ENCODE peak calls at places on chromosomes 13 and 19, in seven cellular contexts. P, A, X, Y, Z, F and W are unnamed samples.

GRCh38 chr19:289651-290538 is 1.3 kb downstream of the PLPP2 start:
- DNase-seq in P (no peak), A (no peak), X (peak; percentile 82), Y (peak; percentile 67), Z (no peak), F (peak; percentile 35), W (peak; percentile 20)

GRCh38 chr13:76389321-76389720 is 496.9 kb downstream of the KCTD12 start:
- DNase-seq in P (no peak), A (no peak), X (no peak), Y (no peak), Z (no peak), F (no peak), W (no peak)

GRCh38 chr19:56348289-56348877 is 33.7 kb upstream of the ZSCAN5A start:
- DNase-seq in P (peak; percentile 8), A (no peak), X (peak; percentile 20), Y (peak; percentile 25), Z (peak; percentile 45), F (peak; percentile 6), W (no peak)

GRCh38 chr19:41302624-41303351 is 7.2 kb upstream of the CCDC97 start:
- DNase-seq in P (no peak), A (no peak), X (no peak), Y (no peak), Z (no peak), F (no peak), W (no peak)

GRCh38 chr19:9431475-9431874 is 3.9 kb downstream of the ZNF266 start:
- DNase-seq in P (peak; percentile 30), A (no peak), X (peak; percentile 8), Y (peak; percentile 68), Z (peak; percentile 56), F (no peak), W (no peak)

GRCh38 chr13:75855847-75856246 is 219.7 kb downstream of the LMO7 start:
- DNase-seq in P (no peak), A (no peak), X (no peak), Y (no peak), Z (no peak), F (no peak), W (no peak)

GRCh38 chr13:26664942-26665341 is 95.6 kb downstream of the GPR12 start:
- DNase-seq in P (no peak), A (no peak), X (no peak), Y (no peak), Z (no peak), F (no peak), W (no peak)

GRCh38 chr13:110055089-110055488 is 251.9 kb downstream of the COL4A1 start:
- DNase-seq in P (peak; percentile 10), A (no peak), X (no peak), Y (peak; percentile 83), Z (no peak), F (no peak), W (no peak)

GRCh38 chr19:11984986-11985385 is 20.1 kb downstream of the ZNF763 start:
- DNase-seq in P (no peak), A (no peak), X (no peak), Y (no peak), Z (peak; percentile 39), F (no peak), W (no peak)

GRCh38 chr13:105202384-105202783 is 1333.1 kb downstream of the EFNB2 start:
- DNase-seq in P (peak; percentile 55), A (no peak), X (peak; percentile 34), Y (peak; percentile 80), Z (peak; percentile 28), F (peak; percentile 69), W (peak; percentile 29)

GRCh38 chr19:17073869-17074627 is 1.2 kb downstream of the HAUS8 start:
- DNase-seq in P (no peak), A (no peak), X (no peak), Y (no peak), Z (no peak), F (no peak), W (no peak)

GRCh38 chr13:68023838-68024581 is 793.9 kb upstream of the PCDH9 start:
- DNase-seq in P (no peak), A (no peak), X (no peak), Y (no peak), Z (no peak), F (no peak), W (no peak)

GRCh38 chr13:44140146-44140545 is 233.5 kb upstream of the SERP2 start:
- DNase-seq in P (no peak), A (no peak), X (no peak), Y (no peak), Z (no peak), F (no peak), W (no peak)

GRCh38 chr19:38917921-38918491 is 6.0 kb upstream of the CCER2 start:
- DNase-seq in P (no peak), A (peak; percentile 50), X (peak; percentile 27), Y (no peak), Z (no peak), F (no peak), W (no peak)

GRCh38 chr13:95197548-95197947 is 103.7 kb downstream of the ABCC4 start:
- DNase-seq in P (no peak), A (no peak), X (no peak), Y (no peak), Z (peak; percentile 48), F (peak; percentile 10), W (no peak)

GRCh38 chr13:58935689-58936088 is 1228.0 kb downstream of the DIAPH3 start:
- DNase-seq in P (no peak), A (no peak), X (no peak), Y (no peak), Z (no peak), F (no peak), W (no peak)

GRCh38 chr13:90889906-90890305 is 457.6 kb upstream of the MIR17HG start:
- DNase-seq in P (no peak), A (no peak), X (no peak), Y (no peak), Z (no peak), F (no peak), W (no peak)

GRCh38 chr19:49210108-49210900 is 52.7 kb downstream of the TRPM4 start:
- DNase-seq in P (no peak), A (peak; percentile 95), X (peak; percentile 17), Y (peak; percentile 56), Z (peak; percentile 96), F (peak; percentile 9), W (no peak)

GRCh38 chr19:38455031-38455430 is 21.5 kb downstream of the RYR1 start:
- DNase-seq in P (peak; percentile 10), A (no peak), X (peak; percentile 42), Y (peak; percentile 15), Z (peak; percentile 62), F (no peak), W (no peak)

GRCh38 chr19:33664744-33665143 is 43.0 kb downstream of the CHST8 start:
- DNase-seq in P (no peak), A (no peak), X (no peak), Y (no peak), Z (no peak), F (no peak), W (no peak)
- TF ChIP-seq CTCF in P (no peak), A (no peak), X (no peak), Y (no peak), Z (no peak), F (no peak), W (no peak)

GRCh38 chr19:5395996-5396939 is 55.7 kb upstream of the PTPRS start:
- DNase-seq in P (no peak), A (no peak), X (no peak), Y (no peak), Z (no peak), F (no peak), W (no peak)
- TF ChIP-seq CTCF in P (no peak), A (no peak), X (no peak), Y (no peak), Z (no peak), F (no peak), W (no peak)

DNA sequence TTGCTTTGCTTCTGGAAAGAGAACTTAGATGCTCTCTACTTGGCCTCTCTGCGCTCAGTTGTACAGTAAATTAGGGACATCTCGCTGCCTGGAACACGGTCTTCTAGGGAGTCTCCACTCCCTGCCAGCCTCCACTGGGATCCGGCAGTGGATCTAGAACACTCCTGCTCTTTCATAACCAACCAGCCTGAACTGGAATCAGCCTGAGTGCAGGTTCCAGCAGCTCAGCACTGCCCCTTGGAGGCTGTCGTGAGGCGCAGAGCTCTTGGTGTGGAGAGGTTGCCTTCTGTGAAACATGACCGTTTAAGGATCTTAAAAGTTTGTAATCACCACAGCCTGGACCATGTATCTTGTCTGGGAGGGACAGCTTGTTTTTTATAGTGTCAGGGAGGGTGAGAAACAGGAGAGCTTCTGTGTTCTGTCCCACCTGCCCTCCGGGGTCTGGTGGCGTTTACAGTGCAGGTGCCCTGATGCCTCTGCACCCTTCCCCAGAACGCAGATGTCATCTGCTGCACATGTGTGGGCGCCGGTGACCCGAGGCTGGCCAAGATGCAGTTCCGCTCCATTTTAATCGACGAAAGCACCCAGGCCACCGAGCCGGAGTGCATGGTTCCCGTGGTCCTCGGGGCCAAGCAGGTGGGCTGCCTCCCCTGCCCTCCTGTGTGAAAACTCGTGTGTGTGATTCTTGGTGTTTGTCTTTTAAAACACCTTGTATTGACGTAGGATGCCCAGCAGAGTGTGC is 24.8 kb downstream of the UPF1 start:
- DNase-seq in P (peak; percentile 56), A (peak; percentile 58), X (peak; percentile 58), Y (peak; percentile 76), Z (peak; percentile 39), F (no peak), W (no peak)
- TF ChIP-seq CTCF in P (peak; percentile 30), A (no peak), X (peak; percentile 27), Y (peak; percentile 75), Z (peak; percentile 47), F (peak; percentile 24), W (peak; percentile 60)

GRCh38 chr19:5224480-5224879 is 116.1 kb downstream of the PTPRS start:
- DNase-seq in P (no peak), A (no peak), X (no peak), Y (no peak), Z (no peak), F (no peak), W (no peak)

GRCh38 chr19:5228932-5229777 is 111.5 kb downstream of the PTPRS start:
- DNase-seq in P (peak; percentile 13), A (no peak), X (no peak), Y (no peak), Z (no peak), F (no peak), W (no peak)

GRCh38 chr19:5228490-5228889 is 112.1 kb downstream of the PTPRS start:
- DNase-seq in P (no peak), A (no peak), X (no peak), Y (no peak), Z (no peak), F (no peak), W (no peak)

GRCh38 chr19:5222821-5223321 is 117.7 kb downstream of the PTPRS start:
- DNase-seq in P (no peak), A (no peak), X (no peak), Y (no peak), Z (no peak), F (no peak), W (no peak)

DNA sequence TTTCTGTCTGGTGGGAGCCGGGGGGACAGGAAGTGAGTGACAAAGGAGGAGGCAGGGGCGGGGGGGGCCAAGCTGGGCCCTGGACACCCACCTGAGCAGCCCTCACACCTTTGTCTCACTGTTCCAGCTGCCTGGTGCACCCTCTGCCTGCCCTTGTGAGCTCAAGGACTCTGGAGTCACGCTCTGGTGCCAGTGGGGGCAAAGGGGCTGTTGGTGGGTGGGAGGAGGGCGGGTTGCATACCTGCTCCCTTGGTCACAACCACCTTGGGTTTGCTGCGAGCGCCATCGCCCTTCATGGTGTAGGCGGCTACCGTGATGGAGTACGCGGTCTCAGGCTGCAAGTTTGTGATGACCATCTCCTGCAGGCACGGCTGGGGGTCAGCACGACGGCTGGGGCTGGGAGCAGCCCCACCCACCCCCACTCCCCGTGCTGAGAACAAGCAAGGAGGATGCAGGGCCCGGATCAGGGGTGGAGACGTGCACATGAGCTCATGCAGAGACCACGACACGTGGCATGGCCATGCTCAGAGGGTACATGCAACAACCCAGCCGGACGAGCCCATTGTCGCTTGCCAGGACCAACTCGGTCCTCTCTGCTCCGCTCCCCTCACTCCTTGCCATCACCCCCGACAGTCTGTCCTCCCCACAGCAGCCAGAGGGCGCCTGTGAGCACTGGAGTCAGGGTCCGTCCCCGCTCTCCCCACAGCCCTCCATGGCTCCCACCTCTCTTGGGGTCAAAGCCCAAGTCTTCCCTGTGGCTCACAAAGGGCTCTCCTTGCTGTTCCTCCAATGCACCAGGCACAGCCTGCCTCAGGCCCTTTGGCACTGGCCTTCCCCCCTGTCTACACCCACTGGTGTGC is 114.9 kb downstream of the PTPRS start:
- DNase-seq in P (no peak), A (no peak), X (no peak), Y (peak; percentile 6), Z (no peak), F (no peak), W (no peak)
- TF ChIP-seq CTCF in P (peak; percentile 45), A (peak; percentile 32), X (peak; percentile 16), Y (peak; percentile 69), Z (peak; percentile 67), F (peak; percentile 25), W (peak; percentile 58)